ENCODE peak calls at places on chromosome 2, in five cellular contexts. G is SK-MEL-5, E is DMS53, O is myocyte, K is activated gamma-delta T cell treated with Interleukin-2 at 50 U/mL for 16 hours. X is an unnamed sample.

GRCh38 chr2:113962692-113963480 is 73.0 kb downstream of the ACTR3 start:
- DNase-seq in E (no peak), K (no peak), O (peak), G (no peak), X (no peak)

GRCh38 chr2:28282248-28282647 is 110.4 kb upstream of the FOSL2 start:
- DNase-seq in K (no peak), E (no peak), O (no peak), G (no peak), X (no peak)

GRCh38 chr2:174332607-174333001 is 2.1 kb upstream of the SP9 start:
- DNase-seq in G (no peak), K (no peak), O (no peak), E (peak), X (peak)

GRCh38 chr2:241901500-241902351 is 32.2 kb downstream of the RTP5 start:
- DNase-seq in O (no peak), K (no peak), G (no peak), E (no peak), X (no peak)

GRCh38 chr2:14927021-14927564 is 294.6 kb downstream of the LRATD1 start:
- DNase-seq in O (no peak), G (no peak), E (peak), K (no peak), X (no peak)

GRCh38 chr2:163834221-163834620 is 98.4 kb upstream of the FIGN start:
- DNase-seq in K (no peak), O (no peak), G (no peak), E (no peak), X (no peak)

GRCh38 chr2:155035246-155035645 is 336.8 kb downstream of the KCNJ3 start:
- DNase-seq in K (no peak), G (no peak), O (no peak), E (no peak), X (no peak)

GRCh38 chr2:63048367-63049171 is 2.1 kb upstream of the OTX1 start:
- DNase-seq in G (no peak), K (no peak), O (no peak), E (no peak), X (no peak)

GRCh38 chr2:111946294-111947114 is 48.1 kb downstream of the MERTK start:
- DNase-seq in E (peak), O (peak), G (no peak), K (no peak), X (no peak)

GRCh38 chr2:116952254-116952653 is 862.2 kb upstream of the DDX18 start:
- DNase-seq in E (peak), O (no peak), G (peak), K (no peak), X (peak)

GRCh38 chr2:238009563-238009962 is 42.7 kb downstream of the UBE2F start:
- DNase-seq in G (no peak), K (no peak), E (peak), O (no peak), X (no peak)

GRCh38 chr2:109304248-109304647 is 175.2 kb downstream of the SH3RF3 start:
- DNase-seq in E (no peak), G (no peak), K (no peak), O (no peak), X (no peak)

GRCh38 chr2:227788556-227788955 is 25.1 kb upstream of the CCL20 start:
- DNase-seq in K (no peak), O (no peak), G (no peak), E (no peak), X (no peak)

GRCh38 chr2:163878718-163879117 is 142.9 kb upstream of the FIGN start:
- DNase-seq in E (peak), G (peak), O (peak), K (no peak), X (peak)

GRCh38 chr2:120512321-120512710 is 166.4 kb downstream of the INHBB start:
- DNase-seq in E (no peak), O (no peak), K (no peak), G (no peak), X (no peak)

GRCh38 chr2:47076586-47077441 is 78.3 kb downstream of the STPG4 start:
- DNase-seq in E (peak), O (peak), K (no peak), G (peak), X (peak)

GRCh38 chr2:105325389-105325963 is 4.1 kb downstream of the TGFBRAP1 start:
- DNase-seq in K (no peak), O (peak), E (no peak), G (no peak), X (peak)

GRCh38 chr2:133992454-133992853 is 261.4 kb upstream of the MGAT5 start:
- DNase-seq in G (no peak), K (no peak), E (no peak), O (no peak), X (no peak)

X was measured in SJCRH30.